ENCODE peak calls at places on chromosomes 11 and 22, in six cellular contexts. H is H9, Z is bronchial epithelial cell, G is foreskin fibroblast, B is body of pancreas, I is endothelial cell. R is an unnamed sample.
A peak's percentile ranks its signal among the peaks of the same experiment; 100 is the strongest.

GRCh38 chr11:24645563-24645962 is 148.7 kb downstream of the LUZP2 start:
- DNase-seq in H (no peak), Z (no peak), B (no peak), I (no peak), G (no peak), R (no peak)

GRCh38 chr11:110447897-110448522 is 18.3 kb downstream of the FDX1 start:
- DNase-seq in B (no peak), H (no peak), G (no peak), I (no peak), Z (peak; percentile 55), R (no peak)

GRCh38 chr11:105042178-105042577 is 3.0 kb downstream of the CARD16 start:
- DNase-seq in I (no peak), H (no peak), B (no peak), G (no peak), Z (no peak), R (no peak)

GRCh38 chr11:118530683-118531596 is at the start of gene TMEM25:
- DNase-seq in H (peak; percentile 83), G (peak; percentile 33), Z (peak; percentile 20), B (peak; percentile 82), I (peak; percentile 70), R (peak; percentile 87)

GRCh38 chr22:38267086-38267485 is 5.7 kb downstream of the TMEM184B start:
- DNase-seq in Z (no peak), G (no peak), I (no peak), B (no peak), H (peak; percentile 20), R (no peak)

GRCh38 chr22:38696606-38697005 is 4.1 kb downstream of the JOSD1 start:
- DNase-seq in Z (peak; percentile 95), H (no peak), G (peak; percentile 79), I (no peak), B (no peak), R (no peak)

GRCh38 chr22:19291218-19291579 is 320 bp downstream of the CLTCL1 start:
- DNase-seq in I (peak; percentile 49), G (no peak), B (peak; percentile 46), H (peak; percentile 32), Z (peak; percentile 4), R (peak; percentile 87)

GRCh38 chr11:26649884-26650283 is 72.0 kb downstream of the SLC5A12 start:
- DNase-seq in I (peak; percentile 75), B (peak; percentile 81), G (peak; percentile 60), H (peak; percentile 64), Z (peak; percentile 77), R (no peak)

GRCh38 chr22:47207387-47207786 is 444.9 kb downstream of the TBC1D22A start:
- DNase-seq in B (no peak), I (no peak), H (no peak), G (no peak), Z (no peak), R (peak; percentile 75)

GRCh38 chr11:118910309-118911112 is 15.2 kb downstream of the BCL9L start:
- DNase-seq in Z (peak; percentile 75), H (peak; percentile 94), B (peak; percentile 72), G (peak; percentile 92), I (peak; percentile 67), R (peak; percentile 95)

GRCh38 chr11:106724293-106724892 is 293.9 kb downstream of the GUCY1A2 start:
- DNase-seq in I (no peak), B (no peak), Z (peak; percentile 60), H (no peak), G (no peak), R (no peak)

GRCh38 chr11:111302298-111302697 is 4.0 kb downstream of the POU2AF3 start:
- DNase-seq in G (no peak), I (no peak), B (peak; percentile 46), Z (no peak), H (no peak), R (no peak)

GRCh38 chr11:75667831-75668507 is 869 bp downstream of the MAP6 start:
- DNase-seq in H (peak; percentile 73), Z (peak; percentile 13), B (peak; percentile 68), G (peak; percentile 28), I (peak; percentile 55), R (peak; percentile 84)

GRCh38 chr22:42714308-42714707 is 6.4 kb downstream of the A4GALT start:
- DNase-seq in G (no peak), H (no peak), Z (no peak), I (no peak), B (no peak), R (no peak)

GRCh38 chr22:46041642-46042041 is 64.7 kb upstream of the WNT7B start:
- DNase-seq in H (no peak), I (no peak), G (no peak), B (peak; percentile 51), Z (no peak), R (no peak)

GRCh38 chr11:66081505-66081904 is 11.4 kb downstream of the PACS1 start:
- DNase-seq in B (peak; percentile 80), H (no peak), G (no peak), I (peak; percentile 36), Z (peak; percentile 91), R (peak; percentile 51)

GRCh38 chr11:95435192-95435591 is 204.2 kb upstream of the SESN3 start:
- DNase-seq in G (no peak), H (no peak), Z (no peak), I (no peak), B (no peak), R (no peak)

GRCh38 chr11:124108158-124108557 is 7.1 kb upstream of the VWA5A start:
- DNase-seq in G (no peak), I (peak; percentile 32), Z (peak; percentile 53), B (peak; percentile 42), H (peak; percentile 38), R (no peak)

GRCh38 chr11:2110521-2110920 is 28.7 kb downstream of the IGF2 start:
- DNase-seq in I (no peak), Z (no peak), G (no peak), B (no peak), H (no peak), R (no peak)

GRCh38 chr11:70713988-70714665 is 315.8 kb downstream of the CTTN start:
- DNase-seq in I (peak; percentile 22), B (no peak), G (no peak), H (peak; percentile 87), Z (no peak), R (no peak)

GRCh38 chr22:24205438-24206189 is 24.3 kb downstream of the SUSD2 start:
- DNase-seq in G (no peak), I (no peak), H (no peak), Z (peak; percentile 10), B (no peak), R (no peak)

GRCh38 chr22:40426671-40427070 is 56.3 kb downstream of the SGSM3 start:
- DNase-seq in B (no peak), G (no peak), Z (no peak), H (no peak), I (no peak), R (no peak)

GRCh38 chr11:31412946-31413345 is 43.3 kb downstream of the DNAJC24 start:
- DNase-seq in Z (peak; percentile 68), H (no peak), I (no peak), G (peak; percentile 39), B (no peak), R (no peak)

GRCh38 chr22:17769716-17770082 is 4.6 kb downstream of the BID start:
- DNase-seq in I (no peak), G (no peak), B (no peak), Z (no peak), H (no peak), R (no peak)

GRCh38 chr11:64713031-64713780 is 9.8 kb downstream of the NRXN2 start:
- DNase-seq in Z (peak; percentile 17), B (peak; percentile 70), G (peak; percentile 29), H (no peak), I (peak; percentile 50), R (no peak)

GRCh38 chr11:69697489-69697843 is 6.4 kb downstream of the FGF19 start:
- DNase-seq in I (no peak), B (no peak), G (no peak), Z (no peak), H (no peak), R (no peak)

GRCh38 chr11:64887757-64888405 is 9.5 kb upstream of the EHD1 start:
- DNase-seq in H (peak; percentile 88), B (peak; percentile 85), I (peak; percentile 86), G (peak; percentile 34), Z (peak; percentile 17), R (peak; percentile 92)

DNA sequence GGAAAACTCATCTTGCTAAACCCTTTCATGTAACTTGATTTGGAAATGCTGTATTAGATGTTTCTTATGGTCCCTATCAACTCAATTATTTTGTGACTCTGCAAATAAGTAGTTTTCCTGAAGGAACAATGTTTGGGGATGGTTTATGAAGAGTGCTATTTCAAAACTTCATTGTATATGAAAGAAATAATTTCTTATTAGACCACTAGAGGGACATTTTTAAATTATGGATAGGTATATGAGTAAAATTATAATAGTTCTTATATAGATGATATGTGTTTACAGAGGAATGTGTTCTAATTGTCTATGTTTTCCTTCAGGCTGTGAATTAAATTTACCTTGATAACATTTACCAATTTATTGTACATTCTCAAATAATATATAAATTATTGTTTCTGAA is 509.4 kb upstream of the RAG2 start:
- DNase-seq in B (no peak), I (no peak), H (no peak), G (no peak), Z (no peak), R (no peak)
- TF ChIP-seq CTCF in B (no peak), I (peak; percentile 43), H (peak; percentile 20), G (no peak), Z (no peak), R (peak; percentile 25)

DNA sequence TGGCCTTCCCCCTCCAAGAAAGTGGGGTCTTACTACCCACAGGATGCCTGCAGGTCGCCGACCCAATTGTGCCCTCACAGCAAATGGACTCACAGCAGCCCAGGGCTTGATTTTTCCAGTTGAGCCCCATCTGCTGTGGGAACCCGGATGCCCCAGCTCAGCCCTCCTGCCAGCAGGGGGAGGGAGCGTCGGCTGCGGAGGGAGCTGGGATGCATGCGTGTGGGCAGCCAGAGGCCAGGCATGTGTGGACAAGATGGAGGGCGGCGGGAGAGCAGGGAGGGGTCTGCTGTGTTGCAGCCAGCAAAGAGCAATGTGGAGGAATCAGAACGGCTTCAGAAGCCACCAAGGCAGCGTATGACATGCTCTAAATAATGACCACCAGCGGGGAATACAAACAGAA is 41.0 kb upstream of the EIF3D start:
- DNase-seq in I (peak; percentile 50), Z (peak; percentile 26), B (no peak), G (peak; percentile 32), H (peak; percentile 83), R (no peak)
- TF ChIP-seq CTCF in I (peak; percentile 18), Z (peak; percentile 80), B (no peak), G (peak; percentile 39), H (peak; percentile 62), R (peak; percentile 31)

DNA sequence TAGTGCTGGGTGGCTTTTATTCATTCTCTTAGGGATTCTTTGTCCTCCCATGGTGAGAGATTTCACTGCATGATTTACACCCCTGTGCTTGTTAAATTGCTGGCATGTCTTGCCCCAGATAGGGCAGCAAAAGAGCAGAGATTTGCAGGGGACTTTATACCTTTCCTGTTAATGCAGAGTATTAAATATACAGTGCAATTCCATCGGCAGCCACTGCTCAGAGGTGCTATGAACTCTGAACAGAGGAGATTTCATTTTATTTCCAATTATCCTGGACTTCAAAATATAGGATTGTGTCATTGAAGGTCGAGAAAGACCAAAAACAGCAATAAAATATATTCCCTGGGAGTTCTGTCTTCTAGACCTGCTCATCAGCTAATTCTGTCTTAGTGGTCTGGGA is 263.4 kb upstream of the NCAM1 start:
- DNase-seq in G (no peak), H (no peak), I (no peak), Z (no peak), B (no peak), R (no peak)
- TF ChIP-seq CTCF in G (no peak), H (peak; percentile 21), I (peak; percentile 46), Z (no peak), B (no peak), R (no peak)

DNA sequence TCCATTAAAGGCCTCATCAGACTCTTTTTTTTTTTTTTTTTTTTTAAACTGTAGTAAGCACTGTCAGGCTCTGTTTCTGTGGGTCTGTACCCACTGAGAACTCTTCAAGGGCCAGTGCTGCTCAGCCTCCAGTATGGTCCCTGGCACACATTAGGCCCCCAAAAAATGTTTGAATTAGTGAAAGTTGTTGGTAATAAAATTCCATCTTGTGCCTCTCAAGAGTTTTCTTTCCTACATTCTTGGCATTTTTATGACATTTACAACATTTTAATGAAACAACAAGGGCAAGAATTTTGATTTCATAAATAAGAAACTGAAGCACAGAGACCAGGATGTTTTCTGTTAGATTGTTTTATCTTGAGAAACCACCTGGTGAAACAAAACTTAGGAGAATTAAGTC is 104.3 kb downstream of the TEAD1 start:
- DNase-seq in I (no peak), Z (no peak), B (no peak), H (no peak), G (no peak), R (no peak)
- TF ChIP-seq CTCF in I (no peak), Z (no peak), B (no peak), H (no peak), G (no peak), R (no peak)

R was measured in osteocyte.